ENCODE peak calls at places on chromosomes 16 and 17, in five cellular contexts. W, N, X, T and C are unnamed samples. For H3K36me3, the result is how much of the 10 kb centered on the place peaks cover.

GRCh38 chr17:33234930-33235685 is 58.0 kb downstream of the ASIC2 start:
- ATAC-seq in W (no peak), X (peak), T (peak), N (peak), C (peak)

GRCh38 chr16:2484898-2485508 is 10.1 kb downstream of the TBC1D24 start:
- ATAC-seq in T (no peak), X (no peak), N (no peak), W (peak), C (no peak)

GRCh38 chr17:39943702-39944392 is 16.3 kb downstream of the LRRC3C start:
- ATAC-seq in X (no peak), N (no peak), W (peak), T (peak), C (no peak)

GRCh38 chr17:83204230-83204725 is 124.9 kb downstream of the METRNL start:
- ATAC-seq in W (no peak), T (no peak), N (no peak), X (no peak), C (no peak)

GRCh38 chr16:48596326-48596725 is 13.7 kb downstream of the N4BP1 start:
- ATAC-seq in N (no peak), T (peak), W (no peak), X (no peak), C (no peak)

GRCh38 chr16:25700547-25700946 is 8.8 kb downstream of the HS3ST4 start:
- ATAC-seq in X (no peak), N (no peak), W (no peak), T (no peak), C (no peak)

GRCh38 chr17:80528521-80528920 is 16.1 kb upstream of the RPTOR start:
- ATAC-seq in T (no peak), N (no peak), W (no peak), X (no peak), C (no peak)

GRCh38 chr16:85965125-85965524 is 66.2 kb downstream of the IRF8 start:
- ATAC-seq in N (no peak), W (no peak), T (no peak), X (no peak), C (no peak)

GRCh38 chr16:83701494-83701893 is 106.3 kb upstream of the HSBP1 start:
- ATAC-seq in N (peak), W (peak), X (peak), T (peak), C (no peak)

GRCh38 chr17:18224428-18225120 is 861 bp upstream of the LLGL1 start:
- ATAC-seq in N (no peak), W (no peak), X (peak), T (no peak), C (peak)

GRCh38 chr16:49643429-49644142 is 212.3 kb downstream of the ZNF423 start:
- ATAC-seq in N (no peak), W (no peak), T (no peak), X (peak), C (peak)

GRCh38 chr17:49746791-49747490 is 17.0 kb downstream of the FAM117A start:
- ATAC-seq in W (no peak), T (peak), X (no peak), N (no peak), C (no peak)

GRCh38 chr17:75707096-75707720 is 14.1 kb upstream of the ITGB4 start:
- ATAC-seq in T (peak), N (peak), X (peak), W (peak), C (peak)

DNA sequence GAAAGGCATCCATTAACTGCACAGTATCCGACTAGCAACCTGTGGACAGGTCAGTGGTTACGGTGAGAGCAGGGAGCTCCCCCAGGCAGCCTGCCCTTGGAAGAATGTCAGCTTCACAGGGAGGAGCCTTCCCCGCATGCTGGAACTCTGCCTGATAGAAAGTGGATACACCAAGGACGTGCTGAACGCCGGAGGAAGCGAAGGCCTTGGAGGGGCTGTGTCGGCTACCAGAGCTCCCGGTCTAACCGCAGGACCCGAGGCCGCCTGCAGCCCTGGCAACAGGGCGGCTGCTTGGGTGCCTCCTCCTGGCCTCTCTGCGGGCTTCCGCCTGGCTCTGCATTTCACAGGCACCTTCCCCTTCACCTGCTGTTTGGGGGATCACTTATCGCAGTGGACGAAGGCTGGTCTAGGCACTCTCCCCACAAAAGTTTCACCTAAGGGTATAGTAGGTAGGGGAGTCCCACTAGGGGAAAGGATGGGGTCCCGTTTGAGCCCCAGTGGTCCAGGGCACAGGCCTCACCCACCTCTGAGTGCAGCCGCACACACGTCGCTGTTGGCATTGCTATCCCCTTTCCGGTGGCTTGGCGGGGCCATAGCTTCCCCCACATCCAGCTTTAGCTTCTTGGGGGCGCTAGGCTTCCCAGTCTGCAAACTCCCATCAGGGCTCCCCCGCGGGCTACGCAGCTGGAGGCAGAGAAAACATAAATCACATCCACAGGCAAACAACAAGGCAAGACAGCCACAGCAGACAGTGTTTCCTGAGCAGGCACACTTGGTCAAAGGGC is 29.8 kb downstream of the PELP1 start:
- ATAC-seq in T (no peak), W (no peak), N (no peak), X (no peak), C (no peak)
- H3K4me3 ChIP-seq in T (no peak), W (no peak), N (no peak), X (no peak), C (no peak)

GRCh38 chr16:81700071-81700779 is 78.9 kb upstream of the PLCG2 start:
- ATAC-seq in X (no peak), W (no peak), T (no peak), N (no peak), C (no peak)
- H3K36me3 ChIP-seq in X (under half), W (under half), T (half or more), N (under half), C (half or more)

GRCh38 chr17:78737332-78737731 is 44.7 kb downstream of the CYTH1 start:
- ATAC-seq in N (no peak), W (no peak), T (no peak), X (no peak), C (peak)

GRCh38 chr17:78738245-78738644 is 43.8 kb downstream of the CYTH1 start:
- ATAC-seq in X (no peak), T (no peak), N (no peak), W (no peak), C (no peak)

GRCh38 chr17:78735832-78736525 is 46.1 kb downstream of the CYTH1 start:
- ATAC-seq in X (peak), N (no peak), T (peak), W (no peak), C (no peak)

GRCh38 chr17:78734841-78735641 is 47.0 kb downstream of the CYTH1 start:
- ATAC-seq in N (no peak), T (no peak), X (no peak), W (no peak), C (no peak)

GRCh38 chr17:78736526-78737079 is 45.5 kb downstream of the CYTH1 start:
- ATAC-seq in X (no peak), W (peak), N (peak), T (peak), C (peak)
- H3K4me3 ChIP-seq in X (no peak), W (peak), N (peak), T (peak), C (peak)

DNA sequence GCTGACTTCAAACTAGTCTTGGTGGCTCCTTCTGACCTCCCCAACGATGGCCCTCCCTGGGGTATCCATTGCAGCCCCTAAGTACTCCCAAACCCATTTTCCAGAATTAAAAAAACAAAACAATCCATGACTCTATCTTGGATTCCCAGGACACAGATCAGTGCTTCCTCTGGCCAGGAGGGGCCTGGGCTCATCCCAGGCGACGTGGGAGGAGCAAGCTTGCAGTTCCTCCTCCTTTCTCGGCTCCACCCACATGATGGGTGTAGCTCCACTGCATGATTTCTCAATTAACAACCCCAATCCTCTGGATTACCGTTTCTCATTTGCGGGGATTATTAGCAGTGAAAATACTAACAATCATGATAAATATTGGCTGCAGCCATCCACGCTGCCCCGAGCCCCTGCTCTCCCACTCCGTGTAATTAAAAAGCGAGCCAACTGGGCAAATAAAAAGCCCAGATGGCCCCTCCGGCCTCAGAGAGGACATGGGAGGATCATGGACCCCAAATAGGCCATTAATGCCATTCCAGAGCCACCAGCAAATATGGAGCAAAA is 46.4 kb upstream of the SDK2 start:
- ATAC-seq in T (peak), X (no peak), N (peak), W (no peak), C (no peak)
- H3K36me3 ChIP-seq in T (under half), X (under half), N (under half), W (under half), C (under half)

GRCh38 chr16:19011169-19011731 is 27.5 kb downstream of the TMC7 start:
- ATAC-seq in N (peak), X (no peak), T (no peak), W (no peak), C (no peak)

GRCh38 chr16:19008770-19009169 is 25.0 kb downstream of the TMC7 start:
- ATAC-seq in W (no peak), X (peak), T (no peak), N (no peak), C (no peak)

GRCh38 chr16:19017179-19017578 is 33.4 kb downstream of the TMC7 start:
- ATAC-seq in W (no peak), T (no peak), X (no peak), N (no peak), C (no peak)

DNA sequence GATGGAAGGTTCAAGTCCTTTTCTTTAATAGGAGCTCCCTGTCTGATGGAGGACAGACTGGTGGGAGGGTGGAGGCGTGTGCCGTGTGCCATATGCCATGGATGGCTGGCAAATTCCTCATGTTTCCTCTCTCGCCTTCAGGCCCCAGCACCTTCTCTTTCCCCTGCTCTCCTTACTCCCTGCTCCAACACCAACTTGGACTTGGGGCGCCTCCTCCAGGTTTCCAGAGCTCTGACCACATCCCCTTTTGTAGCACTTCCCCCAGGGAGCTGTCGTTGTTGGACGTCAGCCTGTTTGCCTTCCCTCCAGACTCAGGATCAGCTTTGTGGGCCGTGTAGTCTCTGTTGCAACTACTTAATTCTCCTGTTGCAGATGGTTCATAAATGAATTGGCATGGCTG is 30.7 kb downstream of the TMC7 start:
- ATAC-seq in W (no peak), N (no peak), T (peak), X (no peak), C (no peak)
- H3K4me3 ChIP-seq in W (no peak), N (no peak), T (no peak), X (no peak), C (no peak)